ENCODE peak calls at places on chromosomes 6 and 20, in five cellular contexts. Q is HTR-8/SVneo, X is EL, S is AG08396, N is NCI-H2171. O is an unnamed sample.

GRCh38 chr20:1535420-1536175 is 21.9 kb downstream of the SIRPD start:
- DNase-seq in Q (no peak), X (no peak), S (no peak), N (no peak), O (no peak)

GRCh38 chr6:43940071-43940392 is 170.0 kb downstream of the VEGFA start:
- DNase-seq in Q (no peak), X (no peak), S (no peak), N (no peak), O (no peak)

GRCh38 chr6:116500969-116501433 is 10.4 kb upstream of the CALHM5 start:
- DNase-seq in Q (no peak), X (no peak), S (no peak), N (no peak), O (no peak)

GRCh38 chr6:125149256-125150144 is 4.1 kb upstream of the TPD52L1 start:
- DNase-seq in Q (no peak), X (peak), S (peak), N (no peak), O (peak)

GRCh38 chr20:10647471-10647870 is 26.3 kb downstream of the JAG1 start:
- DNase-seq in Q (no peak), X (peak), S (no peak), N (no peak), O (peak)

GRCh38 chr6:117354671-117355070 is 71.1 kb downstream of the ROS1 start:
- DNase-seq in Q (no peak), X (no peak), S (no peak), N (no peak), O (no peak)

GRCh38 chr6:27854421-27854820 is 57.8 kb downstream of the OR2B2 start:
- DNase-seq in Q (no peak), X (no peak), S (no peak), N (no peak), O (no peak)

GRCh38 chr6:119791746-119792145 is 442.2 kb upstream of the MAN1A1 start:
- DNase-seq in Q (no peak), X (no peak), S (no peak), N (no peak), O (peak)

GRCh38 chr20:63658749-63659187 is 656 bp downstream of the RTEL1 start:
- DNase-seq in Q (no peak), X (no peak), S (no peak), N (no peak), O (no peak)

GRCh38 chr6:169868458-169868857 is 117.0 kb downstream of the ERMARD start:
- DNase-seq in Q (no peak), X (no peak), S (no peak), N (no peak), O (no peak)

GRCh38 chr6:133705071-133705470 is 183.8 kb upstream of the TCF21 start:
- DNase-seq in Q (no peak), X (peak), S (peak), N (no peak), O (peak)

GRCh38 chr6:25369043-25369442 is 89.9 kb downstream of the CARMIL1 start:
- DNase-seq in Q (no peak), X (no peak), S (no peak), N (peak), O (no peak)

GRCh38 chr6:4603856-4604369 is 172.3 kb upstream of the CDYL start:
- DNase-seq in Q (no peak), X (peak), S (no peak), N (no peak), O (no peak)

GRCh38 chr6:113015249-113015648 is 668.1 kb downstream of the RFPL4B start:
- DNase-seq in Q (peak), X (peak), S (peak), N (no peak), O (no peak)

GRCh38 chr6:31541059-31541657 is 645 bp downstream of the DDX39B start:
- DNase-seq in Q (no peak), X (peak), S (peak), N (no peak), O (peak)

GRCh38 chr6:34154668-34155447 is 9.0 kb upstream of the GRM4 start:
- DNase-seq in Q (peak), X (peak), S (peak), N (peak), O (peak)

GRCh38 chr6:24600903-24601302 is 45.1 kb downstream of the KIAA0319 start:
- DNase-seq in Q (no peak), X (no peak), S (no peak), N (no peak), O (no peak)

GRCh38 chr6:128068110-128068460 is 167.2 kb upstream of the THEMIS start:
- DNase-seq in Q (no peak), X (no peak), S (no peak), N (peak), O (no peak)

GRCh38 chr6:41258196-41258493 is 28.3 kb downstream of the TREM1 start:
- DNase-seq in Q (no peak), X (no peak), S (no peak), N (no peak), O (no peak)

GRCh38 chr20:33282991-33283555 is at the start of gene BPIFB1:
- DNase-seq in Q (no peak), X (no peak), S (no peak), N (no peak), O (peak)

GRCh38 chr20:60007452-60007851 is 49.2 kb downstream of the CDH26 start:
- DNase-seq in Q (no peak), X (no peak), S (no peak), N (no peak), O (no peak)

O was measured in PC-3.